ENCODE peak calls at places on chromosome 20, in nine cellular contexts. F is psoas muscle; S is CD8-positive, alpha-beta memory T cell; E is heart left ventricle; T is right lobe of liver; K is IMR-90; D is lower lobe of right lung; J is AG04450; C is brain microvascular endothelial cell. P is an unnamed sample.
A peak's percentile ranks its signal among the peaks of the same experiment; 100 is the strongest.

GRCh38 chr20:41462372-41463161 is 95.9 kb upstream of the EMILIN3 start:
- DNase-seq in F (no peak), S (no peak), E (no peak), T (no peak), K (no peak), D (no peak), J (no peak), C (no peak), P (no peak)

GRCh38 chr20:11008444-11008843 is 334.6 kb upstream of the JAG1 start:
- DNase-seq in F (no peak), S (no peak), E (no peak), T (no peak), K (no peak), D (no peak), J (no peak), C (no peak), P (no peak)

GRCh38 chr20:58308680-58309527 is 611 bp upstream of the RAB22A start:
- DNase-seq in F (peak; percentile 85), S (peak; percentile 58), E (peak; percentile 76), T (peak; percentile 79), K (peak; percentile 46), D (peak; percentile 77), J (peak; percentile 11), C (peak; percentile 12), P (peak; percentile 67)

GRCh38 chr20:52405417-52405816 is 213.8 kb upstream of the ZFP64 start:
- DNase-seq in F (no peak), S (no peak), E (no peak), T (no peak), K (no peak), D (no peak), J (no peak), C (no peak), P (no peak)

GRCh38 chr20:2750343-2751251 is 49.8 kb downstream of the CPXM1 start:
- DNase-seq in F (peak; percentile 72), S (no peak), E (no peak), T (peak; percentile 65), K (peak; percentile 17), D (peak; percentile 84), J (no peak), C (peak; percentile 12), P (no peak)

GRCh38 chr20:35307666-35308653 is 15.7 kb upstream of the FAM83C start:
- DNase-seq in F (peak; percentile 82), S (no peak), E (peak; percentile 85), T (peak; percentile 95), K (peak; percentile 83), D (no peak), J (no peak), C (no peak), P (peak; percentile 70)

GRCh38 chr20:23445596-23446217 is 6.2 kb downstream of the CSTL1 start:
- DNase-seq in F (no peak), S (no peak), E (no peak), T (no peak), K (peak; percentile 83), D (no peak), J (no peak), C (peak; percentile 89), P (no peak)

GRCh38 chr20:36606171-36607116 is 865 bp downstream of the RAB5IF start:
- DNase-seq in F (no peak), S (no peak), E (no peak), T (peak; percentile 73), K (peak; percentile 21), D (peak; percentile 75), J (no peak), C (peak; percentile 13), P (peak; percentile 32)

GRCh38 chr20:42979720-42980119 is 210.0 kb downstream of the PTPRT start:
- DNase-seq in F (no peak), S (no peak), E (no peak), T (no peak), K (no peak), D (no peak), J (no peak), C (no peak), P (no peak)

GRCh38 chr20:33600414-33600813 is 61.7 kb upstream of the C20orf144 start:
- DNase-seq in F (no peak), S (no peak), E (no peak), T (no peak), K (no peak), D (no peak), J (no peak), C (no peak), P (no peak)

GRCh38 chr20:52667358-52667757 is 304.8 kb upstream of the TSHZ2 start:
- DNase-seq in F (no peak), S (no peak), E (no peak), T (no peak), K (no peak), D (no peak), J (no peak), C (no peak), P (no peak)

GRCh38 chr20:9590189-9590588 is 75.8 kb downstream of the LAMP5 start:
- DNase-seq in F (no peak), S (no peak), E (no peak), T (no peak), K (peak; percentile 77), D (no peak), J (peak; percentile 55), C (peak; percentile 35), P (peak; percentile 32)

GRCh38 chr20:60381643-60382400 is 423.6 kb downstream of the CDH26 start:
- DNase-seq in F (no peak), S (no peak), E (no peak), T (no peak), K (no peak), D (no peak), J (no peak), C (peak; percentile 20), P (no peak)

GRCh38 chr20:3929713-3930060 is 40.5 kb downstream of the PANK2 start:
- DNase-seq in F (no peak), S (no peak), E (no peak), T (no peak), K (no peak), D (no peak), J (no peak), C (no peak), P (no peak)
- H3K27ac ChIP-seq in F (no peak overlapping the region), S (no peak overlapping the region), E (no peak overlapping the region), T (no peak overlapping the region), K (no peak overlapping the region), D (no peak overlapping the region), J (no peak overlapping the region), C (no peak overlapping the region), P (no peak overlapping the region)

GRCh38 chr20:63704749-63705117 is 3.0 kb downstream of the ARFRP1 start:
- DNase-seq in F (peak; percentile 49), S (no peak), E (no peak), T (peak; percentile 42), K (no peak), D (no peak), J (no peak), C (no peak), P (no peak)
- H3K4me3 ChIP-seq in F (no peak overlapping the region), S (no peak overlapping the region), E (no peak overlapping the region), T (no peak overlapping the region), K (no peak overlapping the region), D (no peak overlapping the region), J (no peak overlapping the region), C (no peak overlapping the region), P (no peak overlapping the region)

GRCh38 chr20:44856847-44857448 is 28.6 kb upstream of the YWHAB start:
- DNase-seq in F (no peak), S (no peak), E (no peak), T (no peak), K (peak; percentile 5), D (no peak), J (no peak), C (no peak), P (no peak)
- H3K27ac ChIP-seq in F (no peak overlapping the region), S (no peak overlapping the region), E (no peak overlapping the region), T (no peak overlapping the region), K (no peak overlapping the region), D (no peak overlapping the region), J (no peak overlapping the region), C (no peak overlapping the region), P (no peak overlapping the region)

DNA sequence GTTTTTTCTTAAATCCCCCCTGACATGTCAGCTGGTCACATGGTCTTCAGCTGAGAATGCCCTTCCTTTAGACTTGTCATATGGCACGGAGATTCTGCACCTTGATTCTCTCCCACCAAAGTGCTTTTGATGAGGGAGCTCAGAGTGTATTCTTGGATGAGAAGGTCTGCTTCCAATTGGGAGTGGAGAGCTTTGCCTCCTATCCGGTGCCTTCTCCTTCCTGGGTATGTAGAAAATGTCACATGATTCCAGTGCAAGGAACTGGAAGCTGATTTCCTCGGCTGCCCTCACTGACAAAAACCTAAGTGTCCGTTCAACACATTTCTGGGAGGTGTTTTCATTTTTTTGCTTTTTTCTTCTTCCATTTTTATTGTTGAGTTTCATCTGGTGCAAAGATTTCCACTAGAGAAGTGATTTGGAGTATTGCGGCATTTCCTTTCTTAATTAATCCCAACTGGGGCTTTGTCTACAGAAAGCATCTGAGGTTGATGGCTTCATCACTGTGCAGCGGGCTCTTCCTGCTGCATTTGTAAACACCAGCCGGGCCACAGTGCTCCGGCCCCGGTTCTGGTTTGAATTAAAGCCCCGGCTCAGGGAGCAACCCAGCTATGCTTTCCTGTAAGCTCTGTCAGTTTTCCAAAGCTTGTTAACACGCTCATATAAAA is 197.3 kb downstream of the TFAP2C start:
- DNase-seq in F (no peak), S (no peak), E (no peak), T (no peak), K (peak; percentile 2), D (no peak), J (no peak), C (no peak), P (no peak)
- H3K4me3 ChIP-seq in F (no peak overlapping the region), S (no peak overlapping the region), E (no peak overlapping the region), T (no peak overlapping the region), K (no peak overlapping the region), D (no peak overlapping the region), J (no peak overlapping the region), C (no peak overlapping the region), P (no peak overlapping the region)

GRCh38 chr20:62354031-62354808 is 12.9 kb downstream of the LAMA5 start:
- DNase-seq in F (peak; percentile 48), S (no peak), E (peak; percentile 29), T (no peak), K (no peak), D (no peak), J (no peak), C (no peak), P (no peak)
- H3K27ac ChIP-seq in F (peak overlapping the region; percentile 85), S (no peak overlapping the region), E (peak overlapping the region; percentile 93), T (peak overlapping the region; percentile 62), K (no peak overlapping the region), D (peak overlapping the region; percentile 90), J (no peak overlapping the region), C (no peak overlapping the region), P (no peak overlapping the region)

GRCh38 chr20:21704408-21705385 is 767 bp upstream of the PAX1 start:
- DNase-seq in F (no peak), S (no peak), E (no peak), T (no peak), K (no peak), D (no peak), J (no peak), C (no peak), P (no peak)
- H3K4me3 ChIP-seq in F (no peak overlapping the region), S (no peak overlapping the region), E (no peak overlapping the region), T (no peak overlapping the region), K (no peak overlapping the region), D (no peak overlapping the region), J (no peak overlapping the region), C (no peak overlapping the region), P (no peak overlapping the region)

P was measured in body of pancreas.